ENCODE peak calls at places on chromosome 20, in eight cellular contexts. One of them, this sample, is unnamed.

GRCh38 chr20:1509237-1509636 is 18.0 kb upstream of the SIRPB2 start:
- DNase-seq in GM12865: peak; percentile 43
- DNase-seq in A549: peak; percentile 39
- DNase-seq in left ventricle myocardium inferior: no peak
- DNase-seq in fibroblast of the aortic adventitia: peak; percentile 52
- DNase-seq in fibroblast of lung: peak; percentile 10
- DNase-seq in H9: no peak
- DNase-seq in PC-3: peak; percentile 90
- DNase-seq in this sample: peak; percentile 61

GRCh38 chr20:63943007-63943807 is 13.0 kb downstream of the UCKL1 start:
- DNase-seq in GM12865: no peak
- DNase-seq in A549: no peak
- DNase-seq in left ventricle myocardium inferior: no peak
- DNase-seq in fibroblast of the aortic adventitia: no peak
- DNase-seq in fibroblast of lung: no peak
- DNase-seq in H9: no peak
- DNase-seq in PC-3: no peak
- DNase-seq in this sample: no peak

GRCh38 chr20:14951707-14952106 is 614.3 kb upstream of the FLRT3 start:
- DNase-seq in GM12865: no peak
- DNase-seq in A549: peak; percentile 73
- DNase-seq in left ventricle myocardium inferior: no peak
- DNase-seq in fibroblast of the aortic adventitia: peak; percentile 46
- DNase-seq in fibroblast of lung: peak; percentile 5
- DNase-seq in H9: no peak
- DNase-seq in PC-3: peak; percentile 58
- DNase-seq in this sample: peak; percentile 35

GRCh38 chr20:21106171-21106694 is at the start of gene LINC00237:
- DNase-seq in GM12865: no peak
- DNase-seq in A549: no peak
- DNase-seq in left ventricle myocardium inferior: no peak
- DNase-seq in fibroblast of the aortic adventitia: no peak
- DNase-seq in fibroblast of lung: no peak
- DNase-seq in H9: peak; percentile 39
- DNase-seq in PC-3: no peak
- DNase-seq in this sample: no peak

GRCh38 chr20:62134735-62135231 is 8.4 kb downstream of the PSMA7 start:
- DNase-seq in GM12865: no peak
- DNase-seq in A549: no peak
- DNase-seq in left ventricle myocardium inferior: no peak
- DNase-seq in fibroblast of the aortic adventitia: peak; percentile 60
- DNase-seq in fibroblast of lung: peak; percentile 83
- DNase-seq in H9: no peak
- DNase-seq in PC-3: no peak
- DNase-seq in this sample: peak; percentile 70

GRCh38 chr20:62496525-62497218 is 20.9 kb upstream of the GATA5 start:
- DNase-seq in GM12865: peak; percentile 20
- DNase-seq in A549: no peak
- DNase-seq in left ventricle myocardium inferior: no peak
- DNase-seq in fibroblast of the aortic adventitia: no peak
- DNase-seq in fibroblast of lung: no peak
- DNase-seq in H9: peak; percentile 81
- DNase-seq in PC-3: peak; percentile 33
- DNase-seq in this sample: no peak

GRCh38 chr20:3398681-3399252 is 8.7 kb downstream of the DNAAF9 start:
- DNase-seq in GM12865: no peak
- DNase-seq in A549: no peak
- DNase-seq in left ventricle myocardium inferior: no peak
- DNase-seq in fibroblast of the aortic adventitia: peak; percentile 17
- DNase-seq in fibroblast of lung: peak; percentile 18
- DNase-seq in H9: no peak
- DNase-seq in PC-3: peak; percentile 31
- DNase-seq in this sample: no peak

GRCh38 chr20:55004044-55004443 is 528.7 kb downstream of the DOK5 start:
- DNase-seq in GM12865: no peak
- DNase-seq in A549: no peak
- DNase-seq in left ventricle myocardium inferior: no peak
- DNase-seq in fibroblast of the aortic adventitia: no peak
- DNase-seq in fibroblast of lung: no peak
- DNase-seq in H9: no peak
- DNase-seq in PC-3: no peak
- DNase-seq in this sample: no peak

GRCh38 chr20:30168025-30168799 is 1089.3 kb upstream of the DEFB115 start:
- DNase-seq in GM12865: no peak
- DNase-seq in A549: no peak
- DNase-seq in left ventricle myocardium inferior: no peak
- DNase-seq in fibroblast of the aortic adventitia: no peak
- DNase-seq in fibroblast of lung: no peak
- DNase-seq in H9: no peak
- DNase-seq in PC-3: no peak
- DNase-seq in this sample: no peak

GRCh38 chr20:3685341-3685740 is 3.5 kb upstream of the ADAM33 start:
- DNase-seq in GM12865: no peak
- DNase-seq in A549: no peak
- DNase-seq in left ventricle myocardium inferior: no peak
- DNase-seq in fibroblast of the aortic adventitia: no peak
- DNase-seq in fibroblast of lung: peak; percentile 13
- DNase-seq in H9: no peak
- DNase-seq in PC-3: no peak
- DNase-seq in this sample: no peak

GRCh38 chr20:55888655-55889054 is 116.7 kb downstream of the CBLN4 start:
- DNase-seq in GM12865: no peak
- DNase-seq in A549: peak; percentile 16
- DNase-seq in left ventricle myocardium inferior: no peak
- DNase-seq in fibroblast of the aortic adventitia: no peak
- DNase-seq in fibroblast of lung: no peak
- DNase-seq in H9: no peak
- DNase-seq in PC-3: peak; percentile 14
- DNase-seq in this sample: no peak

GRCh38 chr20:25508083-25508770 is 77.1 kb downstream of the NINL start:
- DNase-seq in GM12865: no peak
- DNase-seq in A549: peak; percentile 90
- DNase-seq in left ventricle myocardium inferior: no peak
- DNase-seq in fibroblast of the aortic adventitia: peak; percentile 80
- DNase-seq in fibroblast of lung: peak; percentile 91
- DNase-seq in H9: no peak
- DNase-seq in PC-3: peak; percentile 78
- DNase-seq in this sample: peak; percentile 91

GRCh38 chr20:1341561-1342265 is 12.8 kb upstream of the SDCBP2 start:
- DNase-seq in GM12865: no peak
- DNase-seq in A549: no peak
- DNase-seq in left ventricle myocardium inferior: no peak
- DNase-seq in fibroblast of the aortic adventitia: peak; percentile 64
- DNase-seq in fibroblast of lung: peak; percentile 71
- DNase-seq in H9: peak; percentile 12
- DNase-seq in PC-3: peak; percentile 45
- DNase-seq in this sample: peak; percentile 48

GRCh38 chr20:12113468-12114371 is 196.0 kb downstream of the BTBD3 start:
- DNase-seq in GM12865: no peak
- DNase-seq in A549: no peak
- DNase-seq in left ventricle myocardium inferior: no peak
- DNase-seq in fibroblast of the aortic adventitia: peak; percentile 84
- DNase-seq in fibroblast of lung: peak; percentile 41
- DNase-seq in H9: no peak
- DNase-seq in PC-3: peak; percentile 83
- DNase-seq in this sample: peak; percentile 34

GRCh38 chr20:34322267-34323105 is 19.3 kb upstream of the AHCY start:
- DNase-seq in GM12865: no peak
- DNase-seq in A549: no peak
- DNase-seq in left ventricle myocardium inferior: no peak
- DNase-seq in fibroblast of the aortic adventitia: no peak
- DNase-seq in fibroblast of lung: no peak
- DNase-seq in H9: no peak
- DNase-seq in PC-3: no peak
- DNase-seq in this sample: no peak

GRCh38 chr20:36063916-36064660 is 90.5 kb upstream of the EPB41L1 start:
- DNase-seq in GM12865: no peak
- DNase-seq in A549: no peak
- DNase-seq in left ventricle myocardium inferior: no peak
- DNase-seq in fibroblast of the aortic adventitia: no peak
- DNase-seq in fibroblast of lung: no peak
- DNase-seq in H9: no peak
- DNase-seq in PC-3: no peak
- DNase-seq in this sample: no peak

GRCh38 chr20:15923030-15923776 is 650.0 kb downstream of the KIF16B start:
- DNase-seq in GM12865: peak; percentile 71
- DNase-seq in A549: no peak
- DNase-seq in left ventricle myocardium inferior: no peak
- DNase-seq in fibroblast of the aortic adventitia: no peak
- DNase-seq in fibroblast of lung: no peak
- DNase-seq in H9: no peak
- DNase-seq in PC-3: no peak
- DNase-seq in this sample: no peak

GRCh38 chr20:41135187-41135887 is 2.0 kb upstream of the PLCG1 start:
- DNase-seq in GM12865: peak; percentile 71
- DNase-seq in A549: peak; percentile 44
- DNase-seq in left ventricle myocardium inferior: no peak
- DNase-seq in fibroblast of the aortic adventitia: no peak
- DNase-seq in fibroblast of lung: no peak
- DNase-seq in H9: peak; percentile 81
- DNase-seq in PC-3: peak; percentile 70
- DNase-seq in this sample: peak; percentile 56

GRCh38 chr20:63125581-63125892 is 90.4 kb downstream of the YTHDF1 start:
- DNase-seq in GM12865: no peak
- DNase-seq in A549: no peak
- DNase-seq in left ventricle myocardium inferior: no peak
- DNase-seq in fibroblast of the aortic adventitia: no peak
- DNase-seq in fibroblast of lung: no peak
- DNase-seq in H9: no peak
- DNase-seq in PC-3: no peak
- DNase-seq in this sample: no peak

DNA sequence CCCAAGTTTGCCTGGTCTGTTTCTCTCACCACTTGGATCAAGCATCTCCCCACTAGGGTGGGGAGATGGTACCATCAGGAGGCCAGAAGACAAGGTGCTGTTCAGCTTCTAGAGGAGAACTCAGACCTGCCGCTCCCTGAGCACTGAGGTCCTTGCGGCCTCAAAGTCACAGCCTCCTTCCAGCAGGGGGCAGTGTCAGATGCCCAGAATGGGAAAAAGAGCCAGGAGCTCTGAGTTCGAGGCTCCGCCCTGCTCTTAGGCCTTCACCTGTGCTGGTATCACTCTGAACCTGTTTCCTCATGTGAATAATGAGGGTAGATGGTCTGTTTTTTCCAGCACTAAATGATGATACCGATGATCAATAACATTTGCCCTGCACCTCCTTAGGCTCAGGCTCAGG is 68.7 kb downstream of the TOX2 start:
- DNase-seq in GM12865: peak; percentile 53
- DNase-seq in A549: peak; percentile 27
- DNase-seq in left ventricle myocardium inferior: no peak
- DNase-seq in fibroblast of the aortic adventitia: no peak
- DNase-seq in fibroblast of lung: no peak
- DNase-seq in H9: peak; percentile 50
- DNase-seq in PC-3: peak; percentile 19
- DNase-seq in this sample: no peak
- TF ChIP-seq CTCF in GM12865: peak; percentile 44
- TF ChIP-seq CTCF in A549: peak; percentile 30
- TF ChIP-seq CTCF in left ventricle myocardium inferior: peak; percentile 29
- TF ChIP-seq CTCF in fibroblast of the aortic adventitia: peak; percentile 14
- TF ChIP-seq CTCF in fibroblast of lung: peak; percentile 28
- TF ChIP-seq CTCF in H9: peak; percentile 68
- TF ChIP-seq CTCF in PC-3: peak; percentile 75
- TF ChIP-seq CTCF in this sample: peak; percentile 47

GRCh38 chr20:17281478-17281877 is 54.6 kb downstream of the PCSK2 start:
- DNase-seq in GM12865: peak; percentile 47
- DNase-seq in A549: peak; percentile 44
- DNase-seq in left ventricle myocardium inferior: no peak
- DNase-seq in fibroblast of the aortic adventitia: no peak
- DNase-seq in fibroblast of lung: no peak
- DNase-seq in H9: peak; percentile 73
- DNase-seq in PC-3: peak; percentile 62
- DNase-seq in this sample: peak; percentile 6
- TF ChIP-seq CTCF in GM12865: peak; percentile 56
- TF ChIP-seq CTCF in A549: peak; percentile 46
- TF ChIP-seq CTCF in left ventricle myocardium inferior: no peak
- TF ChIP-seq CTCF in fibroblast of the aortic adventitia: no peak
- TF ChIP-seq CTCF in fibroblast of lung: no peak
- TF ChIP-seq CTCF in H9: peak; percentile 79
- TF ChIP-seq CTCF in PC-3: peak; percentile 73
- TF ChIP-seq CTCF in this sample: peak; percentile 18

DNA sequence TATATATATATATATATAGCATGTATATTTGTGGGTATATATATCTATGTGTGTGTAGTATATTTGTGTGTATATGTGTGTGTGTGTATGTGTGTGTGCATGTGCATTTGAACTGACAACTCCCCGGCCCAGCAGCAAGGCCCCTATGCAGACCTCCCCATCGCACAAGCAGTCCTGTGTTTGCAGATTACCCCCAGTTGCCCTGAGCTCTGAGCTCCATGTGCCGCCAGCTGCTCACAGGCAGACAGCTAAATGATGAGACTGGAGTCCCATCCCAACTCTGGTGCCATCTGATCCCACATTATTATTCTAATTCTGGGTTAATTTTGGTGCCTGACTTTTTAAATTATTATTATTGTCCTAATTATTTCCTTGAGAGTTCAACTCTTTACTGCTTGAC is 90.8 kb upstream of the SYNDIG1 start:
- DNase-seq in GM12865: no peak
- DNase-seq in A549: no peak
- DNase-seq in left ventricle myocardium inferior: no peak
- DNase-seq in fibroblast of the aortic adventitia: no peak
- DNase-seq in fibroblast of lung: no peak
- DNase-seq in H9: peak; percentile 5
- DNase-seq in PC-3: no peak
- DNase-seq in this sample: no peak
- TF ChIP-seq CTCF in GM12865: no peak
- TF ChIP-seq CTCF in A549: no peak
- TF ChIP-seq CTCF in left ventricle myocardium inferior: no peak
- TF ChIP-seq CTCF in fibroblast of the aortic adventitia: no peak
- TF ChIP-seq CTCF in fibroblast of lung: no peak
- TF ChIP-seq CTCF in H9: no peak
- TF ChIP-seq CTCF in PC-3: no peak
- TF ChIP-seq CTCF in this sample: no peak

GRCh38 chr20:60135276-60135675 is 177.1 kb downstream of the CDH26 start:
- DNase-seq in GM12865: no peak
- DNase-seq in A549: no peak
- DNase-seq in left ventricle myocardium inferior: no peak
- DNase-seq in fibroblast of the aortic adventitia: no peak
- DNase-seq in fibroblast of lung: no peak
- DNase-seq in H9: no peak
- DNase-seq in PC-3: no peak
- DNase-seq in this sample: no peak

GRCh38 chr20:60136640-60137411 is 178.6 kb downstream of the CDH26 start:
- DNase-seq in GM12865: no peak
- DNase-seq in A549: no peak
- DNase-seq in left ventricle myocardium inferior: no peak
- DNase-seq in fibroblast of the aortic adventitia: no peak
- DNase-seq in fibroblast of lung: no peak
- DNase-seq in H9: no peak
- DNase-seq in PC-3: no peak
- DNase-seq in this sample: no peak

GRCh38 chr20:60138263-60139127 is 180.3 kb downstream of the CDH26 start:
- DNase-seq in GM12865: no peak
- DNase-seq in A549: no peak
- DNase-seq in left ventricle myocardium inferior: peak; percentile 59
- DNase-seq in fibroblast of the aortic adventitia: no peak
- DNase-seq in fibroblast of lung: peak; percentile 18
- DNase-seq in H9: no peak
- DNase-seq in PC-3: no peak
- DNase-seq in this sample: peak; percentile 32

GRCh38 chr20:60139663-60140446 is 181.6 kb downstream of the CDH26 start:
- DNase-seq in GM12865: no peak
- DNase-seq in A549: no peak
- DNase-seq in left ventricle myocardium inferior: no peak
- DNase-seq in fibroblast of the aortic adventitia: no peak
- DNase-seq in fibroblast of lung: no peak
- DNase-seq in H9: no peak
- DNase-seq in PC-3: no peak
- DNase-seq in this sample: peak; percentile 3

GRCh38 chr20:60137657-60138245 is 179.5 kb downstream of the CDH26 start:
- DNase-seq in GM12865: peak; percentile 14
- DNase-seq in A549: peak; percentile 23
- DNase-seq in left ventricle myocardium inferior: no peak
- DNase-seq in fibroblast of the aortic adventitia: no peak
- DNase-seq in fibroblast of lung: peak; percentile 20
- DNase-seq in H9: no peak
- DNase-seq in PC-3: peak; percentile 41
- DNase-seq in this sample: peak; percentile 2
- TF ChIP-seq CTCF in GM12865: peak; percentile 32
- TF ChIP-seq CTCF in A549: peak; percentile 42
- TF ChIP-seq CTCF in left ventricle myocardium inferior: peak; percentile 68
- TF ChIP-seq CTCF in fibroblast of the aortic adventitia: no peak
- TF ChIP-seq CTCF in fibroblast of lung: peak; percentile 48
- TF ChIP-seq CTCF in H9: peak; percentile 73
- TF ChIP-seq CTCF in PC-3: peak; percentile 60
- TF ChIP-seq CTCF in this sample: peak; percentile 30

This sample was measured in choroid plexus epithelial cell.